ENCODE peak calls at places on chromosomes 6 and 20, in ten cellular contexts. Q is GM12878, N is ovary, L is stomach, J is A549, P is HepG2, C is suprapubic skin, T is K562, W is transverse colon, K is H1. B is an unnamed sample. For H3K4me1, the result is how much of the 10 kb centered on the place peaks cover.

GRCh38 chr20:21395666-21396044 is 1.7 kb downstream of the NKX2-4 start:
- DNase-seq in Q (no peak), N (no peak), L (no peak), J (no peak), P (no peak), C (no peak), T (no peak), W (no peak), K (no peak), B (no peak)

GRCh38 chr6:14661188-14661587 is 543.6 kb downstream of the CD83 start:
- DNase-seq in Q (peak), N (no peak), L (no peak), J (peak), P (no peak), C (no peak), T (no peak), W (no peak), K (no peak), B (no peak)

GRCh38 chr6:126228001-126228791 is 111.7 kb upstream of the CENPW start:
- DNase-seq in Q (no peak), N (no peak), L (no peak), J (no peak), P (no peak), C (no peak), T (no peak), W (no peak), K (no peak), B (no peak)

GRCh38 chr20:44773070-44773829 is 27.6 kb downstream of the KCNK15 start:
- DNase-seq in Q (no peak), N (no peak), L (no peak), J (no peak), P (no peak), C (no peak), T (no peak), W (no peak), K (no peak), B (no peak)

GRCh38 chr20:54132612-54133433 is 41.0 kb downstream of the CYP24A1 start:
- DNase-seq in Q (no peak), N (no peak), L (no peak), J (peak), P (peak), C (peak), T (no peak), W (peak), K (no peak), B (no peak)

GRCh38 chr20:11248691-11249178 is 574.9 kb upstream of the JAG1 start:
- DNase-seq in Q (no peak), N (no peak), L (no peak), J (no peak), P (no peak), C (no peak), T (no peak), W (no peak), K (no peak), B (no peak)

GRCh38 chr6:35487653-35488516 is 9.0 kb downstream of the TEAD3 start:
- DNase-seq in Q (no peak), N (peak), L (peak), J (no peak), P (no peak), C (no peak), T (no peak), W (peak), K (no peak), B (no peak)

GRCh38 chr6:70592391-70593117 is 25.8 kb downstream of the SDHAF4 start:
- DNase-seq in Q (no peak), N (no peak), L (no peak), J (no peak), P (peak), C (no peak), T (no peak), W (no peak), K (no peak), B (no peak)

GRCh38 chr6:140774080-140774505 is 1358.6 kb upstream of the GJE1 start:
- DNase-seq in Q (peak), N (no peak), L (no peak), J (no peak), P (no peak), C (no peak), T (no peak), W (no peak), K (no peak), B (no peak)

GRCh38 chr6:107538856-107539387 is 49.0 kb downstream of the SOBP start:
- DNase-seq in Q (no peak), N (no peak), L (no peak), J (no peak), P (no peak), C (no peak), T (no peak), W (no peak), K (no peak), B (no peak)

GRCh38 chr6:126773122-126773805 is 345.2 kb upstream of the RSPO3 start:
- DNase-seq in Q (no peak), N (no peak), L (no peak), J (no peak), P (no peak), C (no peak), T (no peak), W (no peak), K (no peak), B (no peak)

GRCh38 chr6:7671076-7671475 is 54.8 kb upstream of the BMP6 start:
- DNase-seq in Q (no peak), N (no peak), L (no peak), J (peak), P (no peak), C (no peak), T (no peak), W (no peak), K (no peak), B (no peak)

GRCh38 chr6:32152414-32153251 is 894 bp upstream of the PRRT1 start:
- DNase-seq in Q (no peak), N (peak), L (peak), J (no peak), P (no peak), C (no peak), T (peak), W (no peak), K (no peak), B (no peak)

GRCh38 chr6:11248974-11249761 is 16.7 kb upstream of the NEDD9 start:
- DNase-seq in Q (no peak), N (no peak), L (no peak), J (no peak), P (no peak), C (no peak), T (no peak), W (no peak), K (no peak), B (no peak)

GRCh38 chr20:21322083-21322710 is 19.1 kb downstream of the XRN2 start:
- DNase-seq in Q (no peak), N (no peak), L (no peak), J (no peak), P (no peak), C (no peak), T (no peak), W (no peak), K (no peak), B (no peak)

GRCh38 chr6:135250751-135251356 is 69.7 kb downstream of the MYB start:
- DNase-seq in Q (no peak), N (no peak), L (no peak), J (no peak), P (peak), C (no peak), T (no peak), W (peak), K (peak), B (no peak)

GRCh38 chr6:42068173-42068572 is 17.8 kb downstream of the TAF8 start:
- DNase-seq in Q (no peak), N (no peak), L (no peak), J (no peak), P (no peak), C (no peak), T (no peak), W (no peak), K (no peak), B (no peak)

GRCh38 chr6:34362909-34363713 is 29.4 kb downstream of the NUDT3 start:
- DNase-seq in Q (peak), N (no peak), L (no peak), J (no peak), P (peak), C (no peak), T (no peak), W (no peak), K (no peak), B (no peak)

GRCh38 chr6:69719602-69720193 is 77.1 kb downstream of the LMBRD1 start:
- DNase-seq in Q (no peak), N (no peak), L (no peak), J (peak), P (peak), C (no peak), T (peak), W (no peak), K (no peak), B (no peak)

GRCh38 chr6:165671222-165671715 is 8.2 kb upstream of the PDE10A start:
- DNase-seq in Q (no peak), N (no peak), L (no peak), J (no peak), P (no peak), C (no peak), T (no peak), W (no peak), K (no peak), B (no peak)

GRCh38 chr6:5238336-5238735 is 22.4 kb downstream of the LYRM4 start:
- DNase-seq in Q (no peak), N (no peak), L (no peak), J (no peak), P (no peak), C (no peak), T (no peak), W (no peak), K (no peak), B (no peak)

GRCh38 chr6:40074292-40075050 is 140.2 kb upstream of the MOCS1 start:
- DNase-seq in Q (no peak), N (no peak), L (no peak), J (no peak), P (no peak), C (no peak), T (no peak), W (no peak), K (no peak), B (no peak)

GRCh38 chr20:58907481-58908137 is 55.1 kb downstream of the GNAS start:
- DNase-seq in Q (peak), N (peak), L (peak), J (peak), P (peak), C (peak), T (peak), W (peak), K (no peak), B (peak)

GRCh38 chr20:62437430-62437829 is 10.1 kb upstream of the RBBP8NL start:
- DNase-seq in Q (no peak), N (no peak), L (no peak), J (no peak), P (no peak), C (no peak), T (no peak), W (no peak), K (no peak), B (no peak)

GRCh38 chr6:25960689-25961088 is 1.9 kb upstream of the TRIM38 start:
- DNase-seq in Q (no peak), N (no peak), L (no peak), J (no peak), P (no peak), C (no peak), T (no peak), W (no peak), K (no peak), B (no peak)

GRCh38 chr6:105620878-105621277 is 218.0 kb upstream of the PREP start:
- DNase-seq in Q (no peak), N (no peak), L (no peak), J (no peak), P (no peak), C (no peak), T (no peak), W (no peak), K (no peak), B (no peak)

GRCh38 chr6:6811151-6812002 is 222.9 kb downstream of the LY86 start:
- DNase-seq in Q (no peak), N (no peak), L (peak), J (peak), P (peak), C (no peak), T (no peak), W (peak), K (peak), B (peak)

DNA sequence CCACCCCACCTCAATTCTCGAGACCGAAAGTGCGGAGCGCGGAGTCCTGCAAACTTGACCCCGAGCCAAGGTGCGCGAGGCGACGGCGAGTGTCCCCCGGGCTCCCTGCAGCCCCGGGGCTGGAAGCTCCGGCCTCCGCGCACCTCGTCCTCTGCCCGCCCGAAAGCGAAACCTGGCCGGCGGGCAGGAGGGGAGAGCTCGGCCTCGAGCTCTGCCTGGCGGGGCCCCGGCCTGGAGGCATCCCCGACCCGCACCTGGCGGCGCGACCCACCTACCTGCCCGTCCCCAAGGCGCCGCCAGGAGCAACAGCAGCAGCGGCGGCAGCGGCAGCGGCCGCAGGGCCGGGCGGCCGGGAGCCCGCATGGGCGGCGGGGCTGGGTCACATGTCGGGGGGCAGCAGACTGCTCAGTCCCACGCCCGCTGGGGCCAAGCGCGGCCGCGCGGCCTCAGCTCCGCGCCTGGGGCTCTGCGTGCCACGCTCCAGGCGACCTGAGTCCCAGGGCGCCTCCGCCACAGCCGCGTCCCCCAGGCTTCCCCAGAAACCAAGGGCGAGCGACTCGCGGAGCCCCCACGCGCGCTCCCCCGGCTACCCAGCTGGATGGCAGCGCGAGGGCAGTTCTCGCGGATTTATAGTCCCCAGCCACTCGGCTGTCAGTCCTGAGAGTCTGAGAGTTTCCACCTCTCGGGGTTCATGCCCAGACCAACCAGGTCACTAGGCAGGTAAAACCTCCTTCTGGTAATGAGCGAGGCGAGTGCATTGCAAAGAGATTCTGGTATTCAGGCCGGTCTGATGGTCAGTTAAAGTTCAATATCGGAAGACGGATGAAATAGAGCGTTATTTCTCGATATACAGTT is at the start of gene IL20RA:
- DNase-seq in Q (no peak), N (peak), L (peak), J (no peak), P (no peak), C (peak), T (no peak), W (peak), K (no peak), B (no peak)
- TF ChIP-seq EP300 in Q (no peak), N (no peak), L (no peak), J (no peak), P (no peak), C (no peak), T (no peak), W (no peak), K (no peak), B (no peak)

GRCh38 chr20:34971038-34971872 is 15.6 kb downstream of the MYH7B start:
- DNase-seq in Q (no peak), N (no peak), L (no peak), J (no peak), P (no peak), C (no peak), T (no peak), W (no peak), K (no peak), B (no peak)
- H3K4me1 ChIP-seq in Q (under half), N (under half), L (under half), J (under half), P (under half), C (under half), T (under half), W (under half), K (under half), B (under half)

GRCh38 chr20:34638532-34638931 is 38.4 kb downstream of the PIGU start:
- DNase-seq in Q (no peak), N (no peak), L (no peak), J (no peak), P (no peak), C (no peak), T (no peak), W (no peak), K (no peak), B (no peak)
- TF ChIP-seq EP300 in Q (no peak), N (no peak), L (no peak), J (no peak), P (no peak), C (no peak), T (no peak), W (no peak), K (no peak), B (no peak)

GRCh38 chr6:33203443-33204164 is 851 bp upstream of the HSD17B8 start:
- DNase-seq in Q (no peak), N (no peak), L (no peak), J (no peak), P (no peak), C (peak), T (no peak), W (no peak), K (no peak), B (no peak)

GRCh38 chr6:33202799-33203198 is 1.7 kb upstream of the HSD17B8 start:
- DNase-seq in Q (no peak), N (peak), L (no peak), J (no peak), P (no peak), C (peak), T (no peak), W (no peak), K (no peak), B (no peak)

GRCh38 chr6:33200234-33201146 is at the start of the genes RXRB and SLC39A7:
- DNase-seq in Q (peak), N (peak), L (peak), J (peak), P (peak), C (peak), T (peak), W (peak), K (peak), B (peak)

GRCh38 chr6:33201147-33201545 is 479 bp downstream of the SLC39A7 start:
- DNase-seq in Q (no peak), N (peak), L (no peak), J (no peak), P (peak), C (no peak), T (peak), W (no peak), K (no peak), B (no peak)

GRCh38 chr6:33201935-33202334 is 1.3 kb downstream of the SLC39A7 start:
- DNase-seq in Q (no peak), N (no peak), L (no peak), J (no peak), P (no peak), C (peak), T (no peak), W (no peak), K (no peak), B (no peak)
- H3K4me1 ChIP-seq in Q (under half), N (under half), L (half or more), J (under half), P (half or more), C (half or more), T (half or more), W (half or more), K (under half), B (under half)

DNA sequence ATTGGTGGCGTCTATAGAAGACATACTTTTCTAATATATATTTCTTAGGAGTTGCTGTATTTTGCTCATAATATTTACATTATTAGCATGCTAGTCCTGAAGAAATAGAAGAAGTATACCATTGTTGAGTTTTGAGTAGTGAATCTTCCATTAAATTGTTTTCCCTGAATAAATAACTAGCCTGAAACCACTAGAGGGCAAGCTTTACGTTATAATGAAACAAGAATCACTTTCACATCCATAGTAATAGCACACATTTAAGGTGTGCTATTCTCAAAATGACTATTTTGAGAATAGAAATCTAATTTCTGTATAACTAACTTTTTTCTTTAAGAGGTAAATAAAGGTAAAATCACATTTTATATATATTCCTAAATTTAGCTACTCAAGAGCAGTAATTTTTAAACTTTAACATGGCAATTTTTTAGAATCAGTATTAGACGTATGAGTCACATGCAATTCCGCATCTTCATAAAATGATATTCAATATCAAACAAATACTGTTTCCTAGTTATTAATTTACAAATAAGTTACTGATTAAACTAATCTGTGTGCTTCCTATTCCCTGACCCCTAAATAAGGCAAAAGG is 213.2 kb upstream of the MANEA start:
- DNase-seq in Q (no peak), N (no peak), L (no peak), J (peak), P (peak), C (no peak), T (no peak), W (no peak), K (no peak), B (no peak)
- TF ChIP-seq EP300 in Q (no peak), N (no peak), L (no peak), J (no peak), P (no peak), C (no peak), T (no peak), W (no peak), K (no peak), B (no peak)

DNA sequence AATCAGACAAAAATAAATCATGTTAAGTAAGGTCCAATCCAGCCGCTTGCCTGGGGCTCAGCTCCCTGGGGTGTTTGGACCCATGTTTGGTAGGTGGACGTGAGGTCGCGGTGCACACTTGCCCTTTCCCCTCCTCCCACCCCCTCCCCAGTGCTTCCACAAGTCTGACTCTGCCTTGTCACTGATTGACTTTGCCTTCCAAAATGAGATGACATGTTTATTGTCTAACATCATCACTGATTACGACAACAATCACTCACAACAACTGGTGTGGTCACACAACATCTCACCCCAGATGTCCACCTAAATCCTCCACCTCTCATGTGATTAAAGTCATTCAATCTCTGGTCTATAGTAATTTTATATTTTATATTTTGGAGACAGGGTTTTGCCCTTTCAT is 56.2 kb downstream of the RIN2 start:
- DNase-seq in Q (no peak), N (no peak), L (no peak), J (peak), P (no peak), C (no peak), T (no peak), W (no peak), K (no peak), B (no peak)
- H3K4me1 ChIP-seq in Q (under half), N (under half), L (under half), J (under half), P (under half), C (under half), T (under half), W (under half), K (under half), B (under half)

DNA sequence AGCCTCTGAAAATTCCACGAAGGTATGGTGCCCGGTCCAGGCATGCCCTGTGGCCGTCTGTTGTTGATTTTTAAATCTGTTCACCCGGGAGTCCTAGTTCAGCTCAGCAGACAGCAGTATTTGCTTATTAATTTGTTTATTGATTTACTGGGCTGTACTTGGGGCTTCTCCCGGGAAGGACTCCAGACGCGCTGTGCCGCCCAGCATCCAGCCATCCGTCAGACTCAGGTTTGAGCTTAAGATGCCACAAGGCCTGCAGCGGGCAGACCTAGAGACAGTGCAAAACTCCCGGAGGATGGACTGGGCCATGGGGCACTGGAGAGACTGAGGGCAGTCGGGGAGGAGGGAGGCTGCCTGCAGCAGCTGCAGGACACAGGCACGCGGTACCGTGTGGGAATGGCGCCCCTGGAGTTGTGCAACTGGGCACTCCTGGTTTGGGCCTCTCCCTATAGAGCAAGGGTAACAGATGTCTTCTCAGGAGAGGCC is 17.3 kb upstream of the CCDC167 start:
- DNase-seq in Q (no peak), N (no peak), L (no peak), J (no peak), P (no peak), C (no peak), T (no peak), W (no peak), K (no peak), B (no peak)
- TF ChIP-seq EP300 in Q (no peak), N (no peak), L (no peak), J (no peak), P (no peak), C (no peak), T (no peak), W (no peak), K (no peak), B (no peak)

GRCh38 chr6:53524455-53524815 is 20.5 kb downstream of the GCLC start:
- DNase-seq in Q (no peak), N (no peak), L (no peak), J (peak), P (no peak), C (no peak), T (no peak), W (no peak), K (no peak), B (no peak)
- H3K4me1 ChIP-seq in Q (under half), N (under half), L (under half), J (half or more), P (under half), C (under half), T (under half), W (half or more), K (under half), B (under half)

B was measured in tibial nerve.